ENCODE peak calls at places on chromosomes 3 and 15, in seven cellular contexts. H is neuronal stem cell, T is mesenchymal stem cell, F is H1, J is mesendoderm, M is IMR-90, Z is trophoblast cell. O is an unnamed sample.

GRCh38 chr3:30476373-30477082 is 129.9 kb upstream of the TGFBR2 start:
- DNase-seq in M (peak), F (no peak), Z (no peak), H (no peak), T (peak), J (no peak), O (no peak)

GRCh38 chr3:195240939-195241338 is 30.0 kb downstream of the XXYLT1 start:
- DNase-seq in H (no peak), J (no peak), Z (no peak), F (peak), T (no peak), M (no peak), O (no peak)

GRCh38 chr3:156207802-156208685 is 87.7 kb downstream of the KCNAB1 start:
- DNase-seq in Z (no peak), H (no peak), M (peak), T (no peak), J (no peak), F (no peak), O (no peak)

GRCh38 chr15:79206940-79207339 is 75.6 kb upstream of the ANKRD34C start:
- DNase-seq in M (no peak), T (no peak), J (peak), Z (peak), F (no peak), H (no peak), O (no peak)

GRCh38 chr15:69290346-69291164 is 8.2 kb upstream of the PAQR5 start:
- DNase-seq in T (no peak), F (no peak), Z (no peak), M (no peak), J (peak), H (no peak), O (no peak)

GRCh38 chr15:68601206-68602197 is 22.7 kb downstream of the CORO2B start:
- DNase-seq in Z (no peak), F (no peak), M (no peak), J (peak), H (no peak), T (no peak), O (no peak)

GRCh38 chr3:40782086-40782721 is 257.4 kb downstream of the ZNF621 start:
- DNase-seq in M (no peak), T (no peak), Z (no peak), J (peak), F (no peak), H (no peak), O (no peak)

GRCh38 chr3:109927161-109927560 is 589.8 kb upstream of the DPPA4 start:
- DNase-seq in M (peak), F (no peak), J (peak), T (peak), H (no peak), Z (peak), O (no peak)

GRCh38 chr15:78540955-78541743 is 905 bp downstream of the PSMA4 start:
- DNase-seq in H (no peak), T (peak), J (peak), Z (no peak), M (peak), F (no peak), O (no peak)

GRCh38 chr3:20645340-20645739 is 459.3 kb upstream of the SGO1 start:
- DNase-seq in M (peak), J (no peak), H (no peak), T (no peak), F (no peak), Z (no peak), O (no peak)

GRCh38 chr15:40826123-40827075 is 2.1 kb downstream of the PPP1R14D start:
- DNase-seq in Z (peak), H (no peak), J (no peak), M (no peak), F (no peak), T (no peak), O (no peak)

GRCh38 chr3:117875887-117876286 is 1158.8 kb downstream of the IGSF11 start:
- DNase-seq in J (no peak), Z (no peak), M (no peak), H (no peak), F (no peak), T (no peak), O (no peak)

GRCh38 chr3:192835818-192836468 is 81.7 kb downstream of the MB21D2 start:
- DNase-seq in T (peak), J (peak), Z (no peak), F (no peak), H (no peak), M (peak), O (no peak)

GRCh38 chr3:146581877-146582508 is 23.2 kb downstream of the PLSCR5 start:
- DNase-seq in M (peak), H (no peak), Z (peak), J (peak), F (no peak), T (peak), O (no peak)

GRCh38 chr15:50257206-50257735 is 8.3 kb downstream of the HDC start:
- DNase-seq in T (no peak), Z (no peak), M (no peak), F (peak), H (no peak), J (no peak), O (no peak)

GRCh38 chr15:62066663-62067447 is at the start of gene C2CD4A:
- DNase-seq in F (peak), M (peak), T (peak), Z (peak), J (peak), H (peak), O (peak)

GRCh38 chr3:126151562-126152302 is 28.7 kb downstream of the ALDH1L1 start:
- DNase-seq in J (no peak), M (no peak), Z (no peak), F (peak), H (no peak), T (no peak), O (peak)
- H3K23ac ChIP-seq in J (no peak), M (no peak), Z (no peak), F (no peak), H (no peak), T (peak), O (no peak)

GRCh38 chr3:39156421-39156820 is 3.0 kb upstream of the CSRNP1 start:
- DNase-seq in T (no peak), J (no peak), M (no peak), F (no peak), Z (no peak), H (no peak), O (no peak)
- H3K23ac ChIP-seq in T (no peak), J (no peak), M (no peak), F (no peak), Z (no peak), H (no peak), O (no peak)

DNA sequence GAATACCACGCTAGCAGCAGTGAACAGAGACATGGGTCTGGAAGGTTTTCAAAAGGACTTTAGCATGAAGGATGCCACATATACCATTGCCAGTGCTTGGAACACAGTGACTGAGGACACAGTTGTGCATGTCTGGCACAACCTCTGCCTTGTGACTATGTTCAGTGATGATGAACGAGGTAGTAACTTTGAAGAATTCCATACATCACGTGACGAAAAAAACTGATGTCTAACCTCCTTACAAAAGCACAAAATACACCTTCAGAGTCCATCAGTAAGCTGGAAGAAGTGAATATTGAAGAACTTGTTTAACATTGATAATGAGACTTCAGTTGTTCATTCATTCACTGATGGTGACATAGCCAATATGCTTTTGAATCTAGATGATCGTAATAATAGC is 594.8 kb upstream of the GRM7 start:
- DNase-seq in M (no peak), H (no peak), T (no peak), F (no peak), J (no peak), Z (no peak), O (no peak)
- H3K23ac ChIP-seq in M (no peak), H (no peak), T (no peak), F (no peak), J (no peak), Z (peak), O (no peak)

DNA sequence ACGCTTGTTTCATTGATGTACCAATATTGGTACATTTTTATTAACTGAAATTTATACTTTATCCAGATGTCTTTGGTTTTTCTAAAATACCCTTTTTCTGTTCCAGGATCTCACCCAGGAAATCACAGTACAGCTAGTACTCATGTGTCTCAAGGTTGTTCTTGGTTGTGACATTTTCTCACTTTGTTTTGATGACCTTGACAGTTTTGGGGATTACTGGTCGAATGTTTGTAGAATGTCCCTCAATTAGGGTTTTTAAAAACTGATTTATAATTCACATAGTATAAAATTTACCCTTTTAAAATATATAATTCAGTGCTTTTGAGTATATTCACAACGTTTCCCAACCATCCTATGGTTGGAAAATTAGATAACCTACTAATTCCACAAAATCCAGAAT is 6.3 kb upstream of the SNRPN start:
- DNase-seq in T (no peak), F (no peak), H (no peak), J (no peak), Z (no peak), M (no peak), O (no peak)
- H3K23ac ChIP-seq in T (no peak), F (no peak), H (no peak), J (no peak), Z (no peak), M (no peak), O (no peak)

O was measured in H9.